ENCODE peak calls at places on chromosomes 3 and 15, in nine cellular contexts. B is iris pigment epithelial cell; C is cardiac muscle cell; W is GM12892; P is activated T-helper 1 cell treated with anti-CD3 and anti-CD28 coated beads, Interleukin-2, amount 50 U/mL, for 16 hours; D is activated CD4-positive, alpha-beta T cell treated with anti-CD3 and anti-CD28 coated beads, Interleukin-2, amount 50 U/mL, for 48 hours; Q is NCI-H1694 treated with DMSO at 0.1 percent for 48 hours; Z is neuronal stem cell; I is upper lobe of right lung. R is an unnamed sample.

GRCh38 chr3:191721983-191722382 is 261.0 kb downstream of the PYDC2 start:
- DNase-seq in B (no peak), C (peak; percentile 22), W (no peak), P (no peak), D (no peak), Q (no peak), Z (no peak), I (no peak), R (no peak)

GRCh38 chr3:120604382-120604781 is 8.2 kb downstream of the NDUFB4 start:
- DNase-seq in B (no peak), C (no peak), W (no peak), P (no peak), D (no peak), Q (no peak), Z (no peak), I (no peak), R (no peak)

GRCh38 chr15:48802257-48802656 is 8.6 kb downstream of the CEP152 start:
- DNase-seq in B (no peak), C (no peak), W (no peak), P (no peak), D (no peak), Q (no peak), Z (no peak), I (no peak), R (no peak)

GRCh38 chr3:65864357-65864904 is 174.3 kb downstream of the MAGI1 start:
- DNase-seq in B (no peak), C (no peak), W (no peak), P (no peak), D (no peak), Q (no peak), Z (no peak), I (no peak), R (no peak)

GRCh38 chr3:126858887-126859286 is 124.0 kb upstream of the PLXNA1 start:
- DNase-seq in B (peak; percentile 93), C (no peak), W (no peak), P (no peak), D (no peak), Q (no peak), Z (no peak), I (peak; percentile 56), R (no peak)

GRCh38 chr15:80010131-80010673 is 39.2 kb upstream of the BCL2A1 start:
- DNase-seq in B (no peak), C (no peak), W (no peak), P (no peak), D (no peak), Q (no peak), Z (no peak), I (no peak), R (no peak)

GRCh38 chr3:2976212-2976611 is 134.0 kb downstream of the IL5RA start:
- DNase-seq in B (no peak), C (no peak), W (no peak), P (no peak), D (no peak), Q (no peak), Z (no peak), I (no peak), R (no peak)

GRCh38 chr3:171242170-171242569 is 215.7 kb upstream of the SLC2A2 start:
- DNase-seq in B (no peak), C (no peak), W (no peak), P (no peak), D (no peak), Q (no peak), Z (no peak), I (no peak), R (no peak)

GRCh38 chr15:56752986-56753385 is 19.7 kb upstream of the ZNF280D start:
- DNase-seq in B (peak; percentile 50), C (no peak), W (no peak), P (no peak), D (no peak), Q (no peak), Z (no peak), I (no peak), R (no peak)

GRCh38 chr3:10389995-10390394 is 69.1 kb upstream of the SEC13 start:
- DNase-seq in B (no peak), C (no peak), W (no peak), P (no peak), D (no peak), Q (no peak), Z (no peak), I (no peak), R (no peak)

GRCh38 chr15:81329446-81329845 is 5.5 kb upstream of the STARD5 start:
- DNase-seq in B (no peak), C (no peak), W (no peak), P (no peak), D (no peak), Q (no peak), Z (no peak), I (no peak), R (no peak)

GRCh38 chr3:85560088-85560790 is 601.5 kb downstream of the CADM2 start:
- DNase-seq in B (peak; percentile 41), C (no peak), W (no peak), P (no peak), D (no peak), Q (no peak), Z (no peak), I (no peak), R (no peak)

GRCh38 chr15:85520650-85521049 is 140.2 kb downstream of the AKAP13 start:
- DNase-seq in B (no peak), C (no peak), W (no peak), P (no peak), D (no peak), Q (no peak), Z (no peak), I (no peak), R (no peak)

GRCh38 chr3:184186184-184186901 is at the start of gene ABCF3:
- DNase-seq in B (peak; percentile 52), C (no peak), W (no peak), P (no peak), D (no peak), Q (no peak), Z (no peak), I (peak; percentile 82), R (no peak)

GRCh38 chr3:10366681-10367101 is 45.8 kb upstream of the SEC13 start:
- DNase-seq in B (peak; percentile 99), C (no peak), W (no peak), P (no peak), D (peak; percentile 77), Q (no peak), Z (no peak), I (no peak), R (no peak)

GRCh38 chr15:69321041-69321554 is 22.4 kb downstream of the PAQR5 start:
- DNase-seq in B (peak; percentile 81), C (no peak), W (no peak), P (no peak), D (no peak), Q (no peak), Z (no peak), I (no peak), R (no peak)

GRCh38 chr3:188491276-188491687 is 337.3 kb downstream of the LPP start:
- DNase-seq in B (peak; percentile 96), C (no peak), W (no peak), P (no peak), D (no peak), Q (no peak), Z (no peak), I (no peak), R (no peak)

GRCh38 chr15:41115088-41115651 is 910 bp downstream of the INO80 start:
- DNase-seq in B (peak; percentile 46), C (peak; percentile 66), W (no peak), P (no peak), D (no peak), Q (peak; percentile 20), Z (peak; percentile 38), I (no peak), R (peak; percentile 4)

GRCh38 chr3:144497452-144497851 is 525.8 kb downstream of the DIPK2A start:
- DNase-seq in B (no peak), C (no peak), W (no peak), P (no peak), D (no peak), Q (no peak), Z (no peak), I (no peak), R (no peak)

GRCh38 chr15:85504739-85505676 is 124.6 kb downstream of the AKAP13 start:
- DNase-seq in B (peak; percentile 72), C (peak; percentile 74), W (no peak), P (no peak), D (peak; percentile 49), Q (peak; percentile 20), Z (peak; percentile 32), I (no peak), R (peak; percentile 50)

GRCh38 chr3:64612916-64613526 is 74.8 kb downstream of the ADAMTS9 start:
- DNase-seq in B (no peak), C (peak; percentile 59), W (no peak), P (no peak), D (no peak), Q (no peak), Z (no peak), I (peak; percentile 61), R (no peak)

GRCh38 chr3:43753743-43754142 is 63.0 kb downstream of the ABHD5 start:
- DNase-seq in B (peak; percentile 71), C (no peak), W (no peak), P (no peak), D (no peak), Q (no peak), Z (no peak), I (no peak), R (no peak)

GRCh38 chr15:72116680-72117447 is 1.1 kb downstream of the MYO9A start:
- DNase-seq in B (peak; percentile 36), C (peak; percentile 16), W (no peak), P (no peak), D (peak; percentile 26), Q (no peak), Z (no peak), I (no peak), R (peak; percentile 16)

GRCh38 chr3:4394048-4394447 is 73.0 kb downstream of the SUMF1 start:
- DNase-seq in B (peak; percentile 78), C (no peak), W (no peak), P (no peak), D (peak; percentile 28), Q (no peak), Z (no peak), I (no peak), R (no peak)

GRCh38 chr3:38029400-38030125 is at the start of gene PLCD1:
- DNase-seq in B (peak; percentile 22), C (peak; percentile 85), W (no peak), P (no peak), D (peak; percentile 33), Q (no peak), Z (peak; percentile 81), I (peak; percentile 92), R (peak; percentile 62)

GRCh38 chr15:62153228-62153627 is 11.9 kb downstream of the C2CD4B start:
- DNase-seq in B (no peak), C (no peak), W (no peak), P (no peak), D (peak; percentile 58), Q (no peak), Z (no peak), I (no peak), R (no peak)

GRCh38 chr3:71927505-71928066 is 142.6 kb upstream of the PROK2 start:
- DNase-seq in B (no peak), C (no peak), W (no peak), P (no peak), D (no peak), Q (no peak), Z (no peak), I (no peak), R (no peak)

GRCh38 chr3:158617982-158618875 is 26.1 kb upstream of the GFM1 start:
- DNase-seq in B (no peak), C (no peak), W (no peak), P (no peak), D (no peak), Q (no peak), Z (no peak), I (no peak), R (no peak)

GRCh38 chr3:147002721-147003120 is 397.6 kb upstream of the PLSCR5 start:
- DNase-seq in B (no peak), C (no peak), W (no peak), P (no peak), D (no peak), Q (no peak), Z (no peak), I (no peak), R (no peak)

GRCh38 chr3:5194801-5195509 is 7.4 kb downstream of the EDEM1 start:
- DNase-seq in B (peak; percentile 96), C (no peak), W (no peak), P (no peak), D (no peak), Q (no peak), Z (no peak), I (no peak), R (no peak)

GRCh38 chr3:127406309-127407025 is 118.6 kb upstream of the PRR20G start:
- DNase-seq in B (peak; percentile 26), C (no peak), W (no peak), P (no peak), D (peak; percentile 29), Q (no peak), Z (no peak), I (peak; percentile 46), R (no peak)

R was measured in endothelial cell.